ENCODE peak calls at places on chromosomes 6 and 20, in four cellular contexts. K is PC-3; M is effector CD4-positive, alpha-beta T cell; Z is WERI-Rb-1. C is an unnamed sample.

GRCh38 chr6:84560431-84561375 is 203.7 kb downstream of the TBX18 start:
- DNase-seq in K (no peak), M (no peak), Z (no peak), C (no peak)

GRCh38 chr20:51420111-51420510 is 122.4 kb downstream of the NFATC2 start:
- DNase-seq in K (peak), M (no peak), Z (no peak), C (peak)

GRCh38 chr6:41430875-41431274 is 95.5 kb downstream of the NCR2 start:
- DNase-seq in K (peak), M (no peak), Z (peak), C (peak)

GRCh38 chr6:6661684-6662083 is 73.2 kb downstream of the LY86 start:
- DNase-seq in K (peak), M (no peak), Z (no peak), C (peak)

GRCh38 chr6:89500486-89501020 is 67.6 kb downstream of the ANKRD6 start:
- DNase-seq in K (no peak), M (no peak), Z (peak), C (no peak)

GRCh38 chr6:10421508-10422281 is 6.8 kb upstream of the TFAP2A start:
- DNase-seq in K (no peak), M (no peak), Z (no peak), C (no peak)

GRCh38 chr6:152630832-152631231 is 6.3 kb downstream of the SYNE1 start:
- DNase-seq in K (no peak), M (no peak), Z (no peak), C (no peak)

GRCh38 chr6:149217466-149217888 is 100.0 kb upstream of the TAB2 start:
- DNase-seq in K (no peak), M (no peak), Z (no peak), C (no peak)

GRCh38 chr6:52221302-52221701 is 23.0 kb downstream of the IL17F start:
- DNase-seq in K (no peak), M (no peak), Z (no peak), C (no peak)

GRCh38 chr6:121885399-121886152 is 450.1 kb downstream of the GJA1 start:
- DNase-seq in K (no peak), M (no peak), Z (no peak), C (no peak)

GRCh38 chr6:56758120-56758519 is 115.4 kb upstream of the DST start:
- DNase-seq in K (peak), M (no peak), Z (no peak), C (no peak)

GRCh38 chr6:152375200-152375599 is 262.0 kb downstream of the SYNE1 start:
- DNase-seq in K (no peak), M (no peak), Z (no peak), C (no peak)

GRCh38 chr6:84805145-84805544 is 40.7 kb upstream of the TBX18 start:
- DNase-seq in K (peak), M (no peak), Z (peak), C (peak)

GRCh38 chr20:17504326-17504897 is 26.8 kb downstream of the BFSP1 start:
- DNase-seq in K (no peak), M (no peak), Z (no peak), C (peak)

GRCh38 chr6:43705996-43706395 is 18.4 kb upstream of the MRPS18A start:
- DNase-seq in K (no peak), M (no peak), Z (no peak), C (no peak)

GRCh38 chr6:41641352-41641925 is 3.2 kb downstream of the MDFI start:
- DNase-seq in K (no peak), M (no peak), Z (no peak), C (no peak)

GRCh38 chr6:11974089-11974488 is 38.0 kb upstream of the HIVEP1 start:
- DNase-seq in K (peak), M (no peak), Z (no peak), C (peak)

GRCh38 chr20:20606046-20606445 is 106.4 kb downstream of the RALGAPA2 start:
- DNase-seq in K (no peak), M (no peak), Z (no peak), C (no peak)

GRCh38 chr6:160221423-160221822 is 37.2 kb downstream of the SLC22A2 start:
- DNase-seq in K (peak), M (no peak), Z (no peak), C (peak)